ENCODE peak calls at places on chromosomes 5 and 9, in four cellular contexts. Y is NCI-H1930; F is kidney epithelial cell; V is stimulated activated CD8-positive, alpha-beta memory T cell treated with anti-CD3 and anti-CD28 coated beads, Interleukin-4, amount 100 ng/mL, for 24 hours. X is an unnamed sample.

GRCh38 chr5:81425569-81425968 is 31.6 kb upstream of the ACOT12 start:
- DNase-seq in Y (peak; percentile 11), V (no peak), F (peak; percentile 26), X (peak; percentile 59)

GRCh38 chr9:98687911-98688310 is 20.8 kb downstream of the GABBR2 start:
- DNase-seq in F (peak; percentile 9), Y (no peak), V (no peak), X (no peak)

GRCh38 chr5:176817369-176817841 is 7.0 kb downstream of the UNC5A start:
- DNase-seq in Y (no peak), V (no peak), F (no peak), X (no peak)

GRCh38 chr9:133120343-133121199 is 469 bp downstream of the RALGDS start:
- DNase-seq in F (no peak), Y (no peak), V (no peak), X (no peak)

GRCh38 chr9:92444841-92445240 is 20.6 kb upstream of the OMD start:
- DNase-seq in F (no peak), V (no peak), Y (no peak), X (no peak)

GRCh38 chr5:147675168-147675567 is 107.4 kb downstream of the JAKMIP2 start:
- DNase-seq in V (no peak), Y (no peak), F (no peak), X (no peak)

GRCh38 chr9:90517103-90517502 is 125.5 kb downstream of the DIRAS2 start:
- DNase-seq in Y (no peak), F (no peak), V (no peak), X (no peak)

GRCh38 chr9:19030899-19031298 is 2.1 kb downstream of the SAXO1 start:
- DNase-seq in F (no peak), Y (no peak), V (no peak), X (peak; percentile 35)

GRCh38 chr9:21102311-21102710 is 24.6 kb upstream of the IFNB1 start:
- DNase-seq in F (no peak), V (no peak), Y (no peak), X (no peak)

GRCh38 chr5:51684794-51685355 is 301.6 kb downstream of the ISL1 start:
- DNase-seq in F (no peak), V (no peak), Y (no peak), X (no peak)

GRCh38 chr5:109567374-109568044 is 122.2 kb upstream of the MAN2A1 start:
- DNase-seq in V (no peak), F (no peak), Y (no peak), X (no peak)

GRCh38 chr9:4579011-4579410 is 83.1 kb upstream of the PLPP6 start:
- DNase-seq in V (no peak), F (no peak), Y (no peak), X (no peak)

GRCh38 chr5:73418244-73418691 is 30.3 kb downstream of the FOXD1 start:
- DNase-seq in V (no peak), Y (no peak), F (no peak), X (no peak)

X was measured in GM20000.